ENCODE peak calls at places on chromosomes 2 and 18, in ten cellular contexts. A, P, T, L, C, O, B, N, E and Q are unnamed samples.

GRCh38 chr2:44952143-44952805 is 10.8 kb downstream of the SIX3 start:
- DNase-seq in A (peak; percentile 86), P (peak; percentile 92), T (peak; percentile 65), L (no peak), C (no peak), O (peak; percentile 53), B (peak; percentile 70), N (no peak), E (peak; percentile 47), Q (peak; percentile 97)

GRCh38 chr2:59909147-59909546 is 644.3 kb downstream of the BCL11A start:
- DNase-seq in A (no peak), P (no peak), T (no peak), L (no peak), C (no peak), O (no peak), B (no peak), N (no peak), E (no peak), Q (no peak)

GRCh38 chr18:36038102-36038663 is 29.2 kb downstream of the RPRD1A start:
- DNase-seq in A (no peak), P (no peak), T (no peak), L (no peak), C (no peak), O (no peak), B (no peak), N (no peak), E (no peak), Q (no peak)

GRCh38 chr2:33911327-33911726 is 312.2 kb upstream of the FAM98A start:
- DNase-seq in A (no peak), P (no peak), T (no peak), L (no peak), C (no peak), O (no peak), B (no peak), N (no peak), E (no peak), Q (no peak)

GRCh38 chr18:13641551-13642439 is 84.6 kb downstream of the FAM210A start:
- DNase-seq in A (no peak), P (peak; percentile 72), T (no peak), L (no peak), C (peak; percentile 64), O (no peak), B (peak; percentile 30), N (no peak), E (no peak), Q (peak; percentile 72)

GRCh38 chr18:11324956-11325873 is 175.8 kb upstream of the PIEZO2 start:
- DNase-seq in A (peak; percentile 94), P (no peak), T (peak; percentile 84), L (no peak), C (no peak), O (no peak), B (peak; percentile 78), N (no peak), E (peak; percentile 88), Q (no peak)

GRCh38 chr2:2743164-2743571 is 412.1 kb upstream of the MYT1L start:
- DNase-seq in A (peak; percentile 71), P (no peak), T (no peak), L (no peak), C (peak; percentile 56), O (no peak), B (peak; percentile 19), N (peak; percentile 22), E (peak; percentile 7), Q (no peak)

GRCh38 chr18:10421859-10422258 is 32.6 kb upstream of the APCDD1 start:
- DNase-seq in A (peak; percentile 74), P (no peak), T (no peak), L (no peak), C (no peak), O (no peak), B (peak; percentile 71), N (peak; percentile 35), E (no peak), Q (no peak)

GRCh38 chr2:27871805-27872204 is 18.4 kb downstream of the RBKS start:
- DNase-seq in A (no peak), P (peak; percentile 2), T (no peak), L (no peak), C (no peak), O (no peak), B (no peak), N (no peak), E (no peak), Q (no peak)

GRCh38 chr2:95023222-95023597 is 2.3 kb upstream of the MAL start:
- DNase-seq in A (no peak), P (no peak), T (no peak), L (peak; percentile 47), C (no peak), O (no peak), B (no peak), N (no peak), E (no peak), Q (no peak)

GRCh38 chr2:38581193-38582147 is 21.3 kb downstream of the HNRNPLL start:
- DNase-seq in A (peak; percentile 80), P (peak; percentile 95), T (peak; percentile 82), L (no peak), C (no peak), O (peak; percentile 60), B (peak; percentile 87), N (peak; percentile 52), E (no peak), Q (no peak)

GRCh38 chr18:43870626-43871025 is 593.3 kb upstream of the SYT4 start:
- DNase-seq in A (no peak), P (no peak), T (no peak), L (no peak), C (no peak), O (no peak), B (peak; percentile 33), N (no peak), E (no peak), Q (no peak)

GRCh38 chr2:9814129-9814868 is 29.0 kb upstream of the TAF1B start:
- DNase-seq in A (no peak), P (no peak), T (no peak), L (no peak), C (no peak), O (no peak), B (no peak), N (no peak), E (no peak), Q (peak; percentile 54)

GRCh38 chr2:190311893-190312634 is 7.6 kb downstream of the HIBCH start:
- DNase-seq in A (no peak), P (no peak), T (no peak), L (no peak), C (no peak), O (no peak), B (no peak), N (no peak), E (no peak), Q (no peak)

DNA sequence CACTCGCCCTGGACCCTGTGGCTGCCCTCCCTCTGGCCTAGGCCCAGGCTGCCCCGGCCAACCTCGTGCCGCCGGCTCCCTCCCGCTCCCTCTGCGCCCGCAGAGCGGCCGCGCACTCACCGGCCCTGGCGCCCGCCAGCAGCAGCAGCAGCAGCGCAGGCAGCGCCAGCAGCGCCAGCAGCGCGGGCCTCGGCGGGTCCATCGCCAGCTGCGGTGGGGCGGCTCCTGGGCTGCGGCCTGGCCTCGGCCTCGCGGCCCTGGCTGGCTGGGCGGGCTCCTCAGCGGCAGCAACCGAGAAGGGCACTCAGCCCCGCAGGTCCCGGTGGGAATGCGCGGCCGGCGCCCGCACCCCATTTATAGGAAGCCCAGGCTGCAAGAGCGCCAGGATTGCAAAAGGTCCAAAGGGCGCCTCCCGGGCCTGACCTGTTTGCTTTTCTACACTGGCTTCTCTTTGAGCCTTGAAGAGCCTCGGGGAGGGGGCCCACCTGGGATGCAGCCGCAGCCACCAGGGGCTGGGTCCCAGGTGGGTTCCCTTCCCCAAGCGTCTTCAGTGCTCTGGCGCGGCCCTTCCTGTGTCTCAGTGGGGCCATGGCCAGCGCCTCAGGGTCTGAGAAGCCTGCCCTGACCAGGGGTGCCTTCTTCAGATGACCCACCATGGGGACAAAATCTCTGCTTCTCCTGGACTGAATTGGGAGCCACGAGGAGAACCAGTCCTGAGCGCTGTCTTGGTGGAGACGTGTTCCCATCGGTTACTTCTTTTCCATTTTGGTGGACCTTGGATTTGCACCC is at the start of gene APOB:
- DNase-seq in A (peak; percentile 24), P (peak; percentile 76), T (no peak), L (no peak), C (peak; percentile 29), O (peak; percentile 51), B (peak; percentile 13), N (no peak), E (no peak), Q (peak; percentile 84)
- H3K4me3 ChIP-seq in A (no peak within 1 kb of the TSS), P (peak within 1 kb of the TSS; percentile 84), T (no peak within 1 kb of the TSS), L (peak within 1 kb of the TSS; percentile 32), C (peak within 1 kb of the TSS; percentile 44), O (peak within 1 kb of the TSS; percentile 2), B (no peak within 1 kb of the TSS), N (peak within 1 kb of the TSS; percentile 19), E (no peak within 1 kb of the TSS), Q (peak within 1 kb of the TSS; percentile 58)

DNA sequence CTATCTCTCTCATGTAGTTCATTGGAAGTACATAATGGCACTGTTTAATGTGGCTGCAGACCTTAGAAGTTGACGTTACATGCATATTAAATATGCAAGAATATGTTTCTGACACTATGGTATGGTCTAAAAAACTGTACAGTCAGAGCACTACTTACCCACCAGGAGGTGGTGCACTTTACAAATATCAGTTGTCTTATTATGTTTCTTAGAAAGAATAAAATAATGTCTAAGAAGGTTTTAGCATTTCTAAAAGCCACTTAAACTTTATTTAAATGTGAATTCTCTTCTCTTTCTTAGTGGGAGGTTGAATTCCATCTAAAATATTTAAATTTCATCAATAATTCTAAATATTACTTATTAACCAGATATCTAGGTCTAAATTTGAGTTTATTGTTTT is 4.3 kb downstream of the TMEFF2 start:
- DNase-seq in A (peak; percentile 59), P (no peak), T (peak; percentile 38), L (no peak), C (no peak), O (no peak), B (peak; percentile 61), N (no peak), E (peak; percentile 20), Q (no peak)
- H3K27me3 ChIP-seq in A (peaks cover 35% of the 10 kb centered on the region), P (peaks cover 40% of the 10 kb centered on the region), T (peaks cover 5% of the 10 kb centered on the region), L (peaks cover 18% of the 10 kb centered on the region), C (peaks cover 72% of the 10 kb centered on the region), O (peaks cover 57% of the 10 kb centered on the region), B (peaks cover 64% of the 10 kb centered on the region), N (no peaks in the 10 kb centered on the region), E (peaks cover 3% of the 10 kb centered on the region), Q (peaks cover 42% of the 10 kb centered on the region)

GRCh38 chr18:79677221-79677620 is 2.4 kb upstream of the CTDP1 start:
- DNase-seq in A (peak; percentile 6), P (no peak), T (no peak), L (no peak), C (no peak), O (no peak), B (no peak), N (no peak), E (no peak), Q (no peak)
- H3K4me3 ChIP-seq in A (no peak overlapping the region), P (no peak overlapping the region), T (no peak overlapping the region), L (no peak overlapping the region), C (no peak overlapping the region), O (no peak overlapping the region), B (no peak overlapping the region), N (no peak overlapping the region), E (no peak overlapping the region), Q (no peak overlapping the region)

GRCh38 chr18:78935406-78935805 is 44.2 kb upstream of the SALL3 start:
- DNase-seq in A (no peak), P (no peak), T (no peak), L (no peak), C (no peak), O (no peak), B (no peak), N (no peak), E (no peak), Q (no peak)
- H3K27me3 ChIP-seq in A (no peaks in the 10 kb centered on the region), P (no peaks in the 10 kb centered on the region), T (no peaks in the 10 kb centered on the region), L (no peaks in the 10 kb centered on the region), C (peaks cover 7% of the 10 kb centered on the region), O (no peaks in the 10 kb centered on the region), B (no peaks in the 10 kb centered on the region), N (no peaks in the 10 kb centered on the region), E (no peaks in the 10 kb centered on the region), Q (no peaks in the 10 kb centered on the region)